ENCODE peak calls at places on chromosomes 7 and 10, in five cellular contexts. One of them, this sample, is unnamed.

GRCh38 chr7:27661776-27662489 is 750 bp downstream of the HIBADH start:
- DNase-seq in BE2C: peak; percentile 25
- DNase-seq in ureter: peak; percentile 53
- DNase-seq in GM04504: no peak
- DNase-seq in amniotic stem cell: no peak
- DNase-seq in this sample: no peak

GRCh38 chr7:100159099-100159623 is 638 bp upstream of the TRAPPC14 start:
- DNase-seq in BE2C: no peak
- DNase-seq in ureter: no peak
- DNase-seq in GM04504: no peak
- DNase-seq in amniotic stem cell: no peak
- DNase-seq in this sample: no peak

GRCh38 chr10:5720182-5720581 is 35.5 kb downstream of the TASOR2 start:
- DNase-seq in BE2C: no peak
- DNase-seq in ureter: no peak
- DNase-seq in GM04504: no peak
- DNase-seq in amniotic stem cell: no peak
- DNase-seq in this sample: no peak

GRCh38 chr10:108709927-108710722 is 1213.2 kb downstream of the XPNPEP1 start:
- DNase-seq in BE2C: no peak
- DNase-seq in ureter: no peak
- DNase-seq in GM04504: no peak
- DNase-seq in amniotic stem cell: no peak
- DNase-seq in this sample: no peak

GRCh38 chr7:88759216-88759955 is at the start of gene ZNF804B:
- DNase-seq in BE2C: peak; percentile 34
- DNase-seq in ureter: no peak
- DNase-seq in GM04504: no peak
- DNase-seq in amniotic stem cell: no peak
- DNase-seq in this sample: no peak

GRCh38 chr10:119541459-119542356 is 811 bp downstream of the RGS10 start:
- DNase-seq in BE2C: no peak
- DNase-seq in ureter: peak; percentile 54
- DNase-seq in GM04504: no peak
- DNase-seq in amniotic stem cell: no peak
- DNase-seq in this sample: no peak

GRCh38 chr7:90459888-90460287 is 9.6 kb upstream of the PTTG1IP2 start:
- DNase-seq in BE2C: no peak
- DNase-seq in ureter: no peak
- DNase-seq in GM04504: no peak
- DNase-seq in amniotic stem cell: no peak
- DNase-seq in this sample: no peak

GRCh38 chr7:93958216-93958615 is 36.7 kb downstream of the GNG11 start:
- DNase-seq in BE2C: no peak
- DNase-seq in ureter: no peak
- DNase-seq in GM04504: no peak
- DNase-seq in amniotic stem cell: no peak
- DNase-seq in this sample: no peak

GRCh38 chr7:5408777-5409176 is 14.9 kb downstream of the TNRC18 start:
- DNase-seq in BE2C: no peak
- DNase-seq in ureter: no peak
- DNase-seq in GM04504: no peak
- DNase-seq in amniotic stem cell: no peak
- DNase-seq in this sample: no peak

GRCh38 chr10:64059884-64060283 is 538.7 kb downstream of the REEP3 start:
- DNase-seq in BE2C: no peak
- DNase-seq in ureter: no peak
- DNase-seq in GM04504: no peak
- DNase-seq in amniotic stem cell: no peak
- DNase-seq in this sample: no peak

GRCh38 chr10:31083765-31084184 is 52.1 kb upstream of the ZNF438 start:
- DNase-seq in BE2C: peak; percentile 81
- DNase-seq in ureter: peak; percentile 47
- DNase-seq in GM04504: peak; percentile 28
- DNase-seq in amniotic stem cell: peak; percentile 16
- DNase-seq in this sample: peak; percentile 24

GRCh38 chr10:129785536-129785981 is 178.5 kb downstream of the EBF3 start:
- DNase-seq in BE2C: no peak
- DNase-seq in ureter: no peak
- DNase-seq in GM04504: no peak
- DNase-seq in amniotic stem cell: no peak
- DNase-seq in this sample: no peak

GRCh38 chr7:104801022-104801421 is 213.0 kb upstream of the KMT2E start:
- DNase-seq in BE2C: no peak
- DNase-seq in ureter: no peak
- DNase-seq in GM04504: no peak
- DNase-seq in amniotic stem cell: no peak
- DNase-seq in this sample: no peak

GRCh38 chr10:112778579-112778978 is 171.5 kb upstream of the TCF7L2 start:
- DNase-seq in BE2C: no peak
- DNase-seq in ureter: no peak
- DNase-seq in GM04504: no peak
- DNase-seq in amniotic stem cell: no peak
- DNase-seq in this sample: no peak

GRCh38 chr10:104259999-104260774 is 5.5 kb downstream of the GSTO1 start:
- DNase-seq in BE2C: no peak
- DNase-seq in ureter: no peak
- DNase-seq in GM04504: no peak
- DNase-seq in amniotic stem cell: no peak
- DNase-seq in this sample: no peak

GRCh38 chr10:29105516-29106215 is 183.2 kb upstream of the LYZL1 start:
- DNase-seq in BE2C: no peak
- DNase-seq in ureter: no peak
- DNase-seq in GM04504: peak; percentile 1
- DNase-seq in amniotic stem cell: peak; percentile 48
- DNase-seq in this sample: no peak

GRCh38 chr7:23696916-23697441 is 13.0 kb upstream of the STK31 start:
- DNase-seq in BE2C: peak; percentile 86
- DNase-seq in ureter: no peak
- DNase-seq in GM04504: no peak
- DNase-seq in amniotic stem cell: no peak
- DNase-seq in this sample: peak; percentile 51

GRCh38 chr10:46537309-46537708 is 19.1 kb downstream of the GPRIN2 start:
- DNase-seq in BE2C: no peak
- DNase-seq in ureter: no peak
- DNase-seq in GM04504: no peak
- DNase-seq in amniotic stem cell: no peak
- DNase-seq in this sample: no peak

GRCh38 chr7:131370523-131370968 is 42.9 kb downstream of the MKLN1 start:
- DNase-seq in BE2C: no peak
- DNase-seq in ureter: no peak
- DNase-seq in GM04504: no peak
- DNase-seq in amniotic stem cell: no peak
- DNase-seq in this sample: no peak

GRCh38 chr10:26799342-26799741 is 61.4 kb downstream of the ABI1 start:
- DNase-seq in BE2C: no peak
- DNase-seq in ureter: no peak
- DNase-seq in GM04504: no peak
- DNase-seq in amniotic stem cell: no peak
- DNase-seq in this sample: no peak

GRCh38 chr7:111638048-111638447 is 75.8 kb upstream of the IMMP2L start:
- DNase-seq in BE2C: no peak
- DNase-seq in ureter: no peak
- DNase-seq in GM04504: no peak
- DNase-seq in amniotic stem cell: no peak
- DNase-seq in this sample: no peak

GRCh38 chr10:57964371-57964770 is 303.3 kb downstream of the IPMK start:
- DNase-seq in BE2C: no peak
- DNase-seq in ureter: no peak
- DNase-seq in GM04504: peak; percentile 84
- DNase-seq in amniotic stem cell: no peak
- DNase-seq in this sample: no peak

GRCh38 chr7:79282051-79282694 is 171.3 kb downstream of the MAGI2 start:
- DNase-seq in BE2C: peak; percentile 33
- DNase-seq in ureter: no peak
- DNase-seq in GM04504: peak; percentile 66
- DNase-seq in amniotic stem cell: peak; percentile 72
- DNase-seq in this sample: peak; percentile 82

This sample was measured in fibroblast of the conjunctiva.